ENCODE peak calls at places on chromosomes 5 and 9, in six cellular contexts. Q, G, F, R, N and X are unnamed samples.

GRCh38 chr9:76634356-76635054 is 129.7 kb upstream of the PCA3 start:
- DNase-seq in Q (no peak), R (no peak), N (no peak), G (no peak), F (no peak), X (no peak)

GRCh38 chr9:76658510-76659231 is 105.6 kb upstream of the PCA3 start:
- DNase-seq in R (peak), N (no peak), Q (peak), F (no peak), G (peak), X (no peak)

GRCh38 chr9:135369401-135369800 is 110.2 kb upstream of the PPP1R26 start:
- DNase-seq in N (no peak), Q (no peak), G (no peak), F (no peak), R (no peak), X (no peak)

GRCh38 chr5:157563373-157564148 is 12.0 kb downstream of the ADAM19 start:
- DNase-seq in R (no peak), F (no peak), Q (peak), N (no peak), G (peak), X (no peak)

GRCh38 chr9:97900738-97901565 is 21.3 kb downstream of the TRMO start:
- DNase-seq in Q (peak), R (no peak), N (no peak), G (peak), F (no peak), X (no peak)

GRCh38 chr9:26181836-26182235 is 503.6 kb upstream of the TUSC1 start:
- DNase-seq in N (no peak), F (no peak), G (no peak), Q (no peak), R (no peak), X (no peak)

GRCh38 chr9:127876764-127877562 is 512 bp downstream of the AK1 start:
- DNase-seq in F (no peak), Q (no peak), R (no peak), G (no peak), N (no peak), X (no peak)

GRCh38 chr9:111034146-111034545 is 4.1 kb downstream of the LPAR1 start:
- DNase-seq in G (no peak), F (no peak), R (no peak), N (no peak), Q (peak), X (no peak)

GRCh38 chr9:37466037-37466709 is 923 bp upstream of the ZBTB5 start:
- DNase-seq in F (no peak), R (peak), Q (peak), N (peak), G (peak), X (peak)

GRCh38 chr5:132754947-132755346 is 7.7 kb downstream of the CCNI2 start:
- DNase-seq in R (no peak), N (no peak), Q (peak), G (no peak), F (no peak), X (peak)

GRCh38 chr5:142109356-142110045 is 922 bp downstream of the NDFIP1 start:
- DNase-seq in Q (peak), G (peak), R (no peak), N (peak), F (no peak), X (peak)

GRCh38 chr9:94740191-94740874 is 13.8 kb downstream of the AOPEP start:
- DNase-seq in F (no peak), N (no peak), Q (peak), R (no peak), G (no peak), X (no peak)

GRCh38 chr5:124789104-124789605 is 42.7 kb upstream of the ZNF608 start:
- DNase-seq in N (no peak), G (no peak), R (no peak), Q (no peak), F (no peak), X (no peak)

GRCh38 chr9:71703172-71703872 is 65.0 kb downstream of the CEMIP2 start:
- DNase-seq in Q (no peak), F (no peak), N (no peak), R (no peak), G (no peak), X (no peak)

GRCh38 chr5:91514408-91514807 is 131.3 kb upstream of the ARRDC3 start:
- DNase-seq in G (no peak), Q (no peak), R (no peak), N (no peak), F (no peak), X (no peak)

GRCh38 chr5:135094339-135095051 is 60.5 kb upstream of the PITX1 start:
- DNase-seq in F (no peak), R (no peak), N (no peak), Q (no peak), G (no peak), X (no peak)

GRCh38 chr5:122586351-122586750 is 188.5 kb upstream of the SNX2 start:
- DNase-seq in F (no peak), G (no peak), R (no peak), Q (no peak), N (no peak), X (no peak)

GRCh38 chr5:59716029-59716428 is 177.5 kb downstream of the PDE4D start:
- DNase-seq in F (no peak), N (no peak), R (no peak), Q (no peak), G (no peak), X (no peak)

GRCh38 chr5:1737790-1738405 is 61.7 kb downstream of the MRPL36 start:
- DNase-seq in F (peak), R (no peak), N (no peak), Q (no peak), G (peak), X (no peak)

GRCh38 chr5:57993866-57994265 is 466.0 kb downstream of the PLK2 start:
- DNase-seq in Q (no peak), N (no peak), F (no peak), R (no peak), G (no peak), X (no peak)

GRCh38 chr5:151123897-151124751 is 33.5 kb downstream of the ANXA6 start:
- DNase-seq in R (peak), Q (no peak), F (peak), N (no peak), G (peak), X (peak)

GRCh38 chr5:179406031-179406681 is 60.9 kb upstream of the ADAMTS2 start:
- DNase-seq in N (no peak), R (no peak), Q (no peak), F (no peak), G (peak), X (no peak)

GRCh38 chr5:159099049-159099760 is 511 bp downstream of the EBF1 start:
- DNase-seq in G (no peak), N (no peak), Q (no peak), F (no peak), R (peak), X (no peak)

GRCh38 chr5:112604741-112605390 is 132.8 kb upstream of the APC start:
- DNase-seq in N (no peak), Q (peak), F (no peak), R (no peak), G (no peak), X (no peak)

GRCh38 chr5:135230326-135230925 is 168.6 kb downstream of the MACROH2A1 start:
- DNase-seq in G (peak), N (no peak), Q (no peak), R (no peak), F (no peak), X (peak)

GRCh38 chr5:82808960-82809359 is 268.2 kb downstream of the TMEM167A start:
- DNase-seq in N (no peak), G (no peak), Q (no peak), R (no peak), F (no peak), X (no peak)

GRCh38 chr5:61332369-61332745 is 299 bp downstream of the ZSWIM6 start:
- DNase-seq in R (no peak), G (peak), N (no peak), Q (no peak), F (peak), X (peak)

GRCh38 chr5:42854795-42855194 is 43.1 kb upstream of the SELENOP start:
- DNase-seq in G (no peak), R (no peak), Q (no peak), F (no peak), N (no peak), X (peak)

GRCh38 chr5:27308151-27308550 is 269.8 kb upstream of the CDH9 start:
- DNase-seq in G (no peak), F (no peak), N (no peak), Q (no peak), R (no peak), X (no peak)